ENCODE peak calls at places on chromosomes 6 and 20, in five cellular contexts. N is adrenal gland, U is GM06990, G is PC-3, S is right atrium auricular region. E is an unnamed sample.

GRCh38 chr6:76555090-76555489 is 482.6 kb upstream of the IMPG1 start:
- DNase-seq in S (no peak), U (no peak), N (no peak), G (no peak), E (no peak)

GRCh38 chr20:11520596-11520995 is 397.1 kb upstream of the BTBD3 start:
- DNase-seq in S (no peak), N (no peak), U (no peak), G (no peak), E (no peak)

GRCh38 chr20:10611357-10611756 is 62.4 kb downstream of the JAG1 start:
- DNase-seq in U (no peak), G (peak), S (no peak), N (peak), E (peak)

GRCh38 chr20:62276448-62276847 is 26.3 kb upstream of the ADRM1 start:
- DNase-seq in S (no peak), G (no peak), U (no peak), N (no peak), E (no peak)

GRCh38 chr6:153131037-153131981 is at the start of gene RGS17:
- DNase-seq in G (peak), N (peak), S (no peak), U (peak), E (peak)

GRCh38 chr6:85450578-85450884 is 648 bp downstream of the NT5E start:
- DNase-seq in U (no peak), N (no peak), S (no peak), G (no peak), E (peak)

GRCh38 chr6:170046786-170047626 is 243.9 kb downstream of the DLL1 start:
- DNase-seq in N (peak), S (no peak), U (no peak), G (no peak), E (peak)

GRCh38 chr6:94468830-94469229 is 1049.5 kb upstream of the EPHA7 start:
- DNase-seq in N (no peak), G (no peak), U (no peak), S (no peak), E (no peak)

GRCh38 chr6:3457710-3458605 is 1.1 kb upstream of the SLC22A23 start:
- DNase-seq in U (no peak), N (peak), G (peak), S (no peak), E (no peak)

GRCh38 chr20:52473171-52473570 is 281.6 kb upstream of the ZFP64 start:
- DNase-seq in G (no peak), N (no peak), S (no peak), U (no peak), E (no peak)

GRCh38 chr20:9923648-9924047 is 84.8 kb upstream of the PAK5 start:
- DNase-seq in U (no peak), S (no peak), G (no peak), N (no peak), E (no peak)

GRCh38 chr6:113642714-113643442 is 214.3 kb upstream of the MARCKS start:
- DNase-seq in S (no peak), U (peak), G (peak), N (peak), E (no peak)

GRCh38 chr6:20415304-20416062 is 13.8 kb downstream of the E2F3 start:
- DNase-seq in G (no peak), N (no peak), S (no peak), U (no peak), E (no peak)

GRCh38 chr20:46063652-46064054 is 26.1 kb downstream of the NCOA5 start:
- DNase-seq in G (no peak), S (no peak), U (no peak), N (no peak), E (no peak)

GRCh38 chr20:8664778-8665177 is 404.1 kb upstream of the PLCB4 start:
- DNase-seq in U (no peak), G (no peak), S (no peak), N (no peak), E (no peak)
- TF ChIP-seq CTCF in U (peak), G (peak), S (no peak), N (no peak), E (no peak)

GRCh38 chr6:33078919-33079521 is 3.2 kb downstream of the HLA-DPB1 start:
- DNase-seq in G (no peak), N (no peak), S (no peak), U (no peak), E (no peak)
- H3K4me3 ChIP-seq in G (no peak), N (no peak), S (no peak), U (peak), E (no peak)

DNA sequence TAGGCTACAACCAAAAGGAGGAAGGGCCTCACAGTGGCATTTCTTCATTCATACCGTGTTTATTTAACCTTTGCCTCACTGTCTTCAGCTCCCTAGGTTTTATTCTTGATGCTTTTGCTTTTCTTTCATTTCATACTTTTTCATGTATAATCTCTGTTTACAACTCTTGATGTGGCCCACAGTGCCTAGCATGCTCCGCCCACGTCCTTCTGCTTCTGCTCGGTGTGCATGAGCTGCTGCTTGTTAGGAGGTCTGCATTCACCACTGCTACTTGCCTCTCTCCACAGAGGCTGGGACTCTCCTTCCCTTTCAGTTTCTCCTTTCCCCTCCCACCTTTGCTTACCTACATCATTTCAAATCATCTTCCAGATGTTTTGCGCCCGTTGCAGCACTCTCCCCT is 147.6 kb downstream of the EYA4 start:
- DNase-seq in S (no peak), N (no peak), U (no peak), G (no peak), E (no peak)
- TF ChIP-seq CTCF in S (no peak), N (no peak), U (no peak), G (no peak), E (no peak)

DNA sequence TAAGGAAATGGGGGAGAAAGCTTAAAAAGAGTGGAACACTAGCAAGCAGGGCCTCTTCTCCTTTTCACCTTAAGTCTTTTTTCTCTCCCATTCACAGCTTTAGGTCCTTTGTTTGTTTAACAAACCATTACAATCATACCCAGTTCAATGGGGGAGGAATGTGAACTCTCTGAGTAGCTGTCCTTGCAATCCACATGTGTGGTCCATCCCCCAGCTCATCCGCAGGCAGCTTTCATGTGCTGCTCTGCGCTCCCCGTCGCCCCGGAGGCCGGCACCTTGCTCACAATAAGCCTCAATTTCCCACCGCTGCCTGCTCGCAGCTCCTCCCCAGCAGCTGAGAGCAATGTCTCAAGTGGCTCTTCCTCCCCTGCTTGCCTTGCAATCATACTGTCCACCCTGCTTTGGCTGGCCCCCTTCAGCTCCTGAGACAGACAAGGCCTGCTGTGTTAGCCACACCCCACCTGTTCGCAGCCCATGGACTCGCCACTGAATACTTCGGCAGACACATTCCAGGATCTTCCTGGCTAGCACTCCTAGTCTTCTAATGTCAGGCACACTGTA is 49.1 kb downstream of the PLAGL1 start:
- DNase-seq in U (no peak), S (no peak), N (no peak), G (no peak), E (no peak)
- H3K4me3 ChIP-seq in U (no peak), S (no peak), N (no peak), G (no peak), E (no peak)

GRCh38 chr6:128520436-128521301 is at the start of gene PTPRK:
- DNase-seq in N (peak), G (peak), U (peak), S (peak), E (peak)

GRCh38 chr6:128519931-128520435 is 416 bp downstream of the PTPRK start:
- DNase-seq in S (peak), G (no peak), N (peak), U (peak), E (peak)

GRCh38 chr6:128518531-128519131 is 1.8 kb downstream of the PTPRK start:
- DNase-seq in S (no peak), U (no peak), G (peak), N (no peak), E (no peak)

GRCh38 chr6:128521302-128521632 is 868 bp upstream of the PTPRK start:
- DNase-seq in U (no peak), G (no peak), S (no peak), N (peak), E (peak)

DNA sequence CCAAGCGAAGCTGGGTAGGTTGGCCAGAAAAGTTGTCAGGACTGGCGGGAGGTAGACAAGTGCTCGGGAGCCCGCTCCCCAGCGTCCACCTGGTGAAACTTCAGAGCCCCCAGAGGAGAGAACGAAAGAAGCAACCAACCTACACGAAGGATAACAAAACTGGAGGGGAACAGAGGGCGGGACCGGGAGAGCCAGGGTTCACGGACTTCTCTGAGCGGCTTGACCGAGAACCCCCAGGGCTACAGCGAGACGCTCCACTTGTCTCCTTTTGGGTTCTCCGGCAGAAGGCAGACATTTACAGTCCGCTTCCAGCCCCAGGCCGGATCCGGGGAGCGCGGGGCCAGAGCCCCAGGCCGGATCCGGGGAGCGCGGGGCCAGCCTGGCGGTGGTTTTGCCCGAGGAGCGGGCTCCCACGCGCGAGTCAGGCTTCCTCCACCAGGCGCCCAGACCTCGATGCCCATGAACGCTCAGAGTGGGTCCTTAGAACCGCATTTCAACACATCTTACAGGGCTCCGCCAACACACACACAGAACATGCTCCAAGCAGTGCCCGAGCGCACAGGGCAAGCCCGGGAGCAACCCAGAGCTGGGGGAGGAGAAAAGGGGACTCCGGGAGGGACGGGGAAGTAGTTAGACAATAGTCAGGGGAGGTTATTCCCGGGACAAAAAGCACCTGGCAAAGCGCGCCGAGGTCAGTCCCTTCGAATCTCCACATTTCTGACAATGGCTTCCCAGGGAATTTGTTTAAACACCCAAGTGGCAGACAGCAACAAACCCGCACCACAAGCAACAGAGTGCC is 1.1 kb downstream of the PTPRK start:
- DNase-seq in N (peak), G (peak), S (peak), U (peak), E (peak)
- TF ChIP-seq CTCF in N (no peak), G (peak), S (no peak), U (no peak), E (peak)

DNA sequence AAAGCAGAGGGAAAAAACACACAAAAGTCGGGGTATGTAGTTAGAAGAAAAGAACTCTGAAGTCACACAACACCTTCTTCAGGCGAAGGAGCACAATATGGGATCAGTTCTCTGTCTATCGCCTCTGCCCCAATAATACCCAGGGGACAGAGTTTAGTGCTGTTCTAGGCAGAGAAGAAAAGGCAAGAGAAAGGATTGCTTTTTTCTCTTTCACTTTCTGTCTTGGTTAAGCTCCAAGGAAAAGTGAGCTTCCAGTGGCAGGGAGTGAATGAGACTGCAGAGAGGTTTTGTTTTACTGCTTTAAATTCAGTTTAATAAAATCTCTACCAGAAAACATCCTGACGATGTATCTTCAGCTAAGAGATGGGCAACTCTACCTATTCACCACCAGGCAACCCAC is 86.6 kb upstream of the STXBP5 start:
- DNase-seq in U (no peak), G (no peak), S (no peak), N (peak), E (peak)
- H3K4me3 ChIP-seq in U (no peak), G (no peak), S (no peak), N (no peak), E (peak)

DNA sequence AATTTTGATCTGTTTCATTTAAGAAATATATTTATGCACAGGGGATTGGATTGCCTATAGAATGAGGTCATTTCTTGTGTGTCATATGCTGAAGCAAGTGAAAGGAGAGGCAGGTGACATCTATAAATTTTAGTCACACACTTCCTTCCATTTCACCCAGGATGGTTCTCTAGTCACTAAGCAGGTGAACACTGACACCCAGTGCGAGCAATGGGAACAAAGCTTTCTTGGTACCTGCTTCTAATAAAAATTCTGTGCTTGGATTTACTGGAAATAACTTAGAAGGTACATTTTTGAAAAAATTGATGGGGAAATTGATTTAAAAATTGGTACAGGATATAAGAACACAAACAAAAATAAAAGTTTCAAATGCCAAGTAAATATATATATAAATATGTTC is 66.9 kb upstream of the MC3R start:
- DNase-seq in G (no peak), S (no peak), U (no peak), N (no peak), E (no peak)
- TF ChIP-seq CTCF in G (peak), S (no peak), U (no peak), N (no peak), E (no peak)

GRCh38 chr6:11778042-11778441 is 561 bp downstream of the ADTRP start:
- DNase-seq in N (no peak), U (no peak), S (no peak), G (no peak), E (no peak)
- H3K4me3 ChIP-seq in N (no peak), U (no peak), S (no peak), G (no peak), E (no peak)

GRCh38 chr20:39874049-39874893 is 814.8 kb downstream of the MAFB start:
- DNase-seq in N (peak), G (peak), S (peak), U (peak), E (peak)
- TF ChIP-seq CTCF in N (peak), G (peak), S (peak), U (peak), E (peak)

GRCh38 chr20:64168381-64169088 is 4.3 kb downstream of the MYT1 start:
- DNase-seq in U (no peak), G (no peak), N (no peak), S (no peak), E (peak)

GRCh38 chr20:64173116-64173515 is 8.9 kb downstream of the MYT1 start:
- DNase-seq in S (no peak), U (no peak), N (no peak), G (no peak), E (no peak)

GRCh38 chr20:64167676-64168075 is 3.4 kb downstream of the MYT1 start:
- DNase-seq in N (no peak), G (no peak), U (no peak), S (no peak), E (no peak)

GRCh38 chr20:64169089-64169560 is 4.9 kb downstream of the MYT1 start:
- DNase-seq in S (no peak), G (no peak), N (no peak), U (no peak), E (no peak)

DNA sequence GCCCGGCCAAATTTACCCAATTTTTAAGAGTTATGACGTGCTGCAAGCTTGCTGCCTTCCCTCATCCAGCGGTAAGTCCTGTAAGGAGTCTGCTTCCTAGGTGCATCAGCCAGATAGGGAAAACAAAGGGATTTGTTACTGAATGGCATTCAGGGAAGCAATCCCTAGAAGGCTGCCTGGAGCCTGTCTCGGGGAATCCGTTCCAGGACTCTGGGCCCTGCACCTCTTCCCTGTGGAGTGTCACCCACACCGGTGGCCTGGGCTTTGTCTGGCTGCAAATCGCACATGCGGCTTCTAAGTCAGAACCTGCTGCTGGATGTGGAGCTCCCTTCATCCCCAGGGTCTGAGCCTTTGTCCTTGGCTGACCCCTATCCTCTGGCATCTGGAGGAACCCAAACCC is 7.0 kb downstream of the MYT1 start:
- DNase-seq in S (no peak), U (no peak), N (no peak), G (no peak), E (no peak)
- H3K4me3 ChIP-seq in S (no peak), U (no peak), N (no peak), G (no peak), E (no peak)

E was measured in fibroblast of villous mesenchyme.